ENCODE peak calls at places on chromosomes 5 and 9, in nine cellular contexts. O, N, C, H, M, V, Q, P and S are unnamed samples.

GRCh38 chr9:121770415-121771273 is 119.2 kb downstream of the DAB2IP start:
- DNase-seq in O (peak), N (no peak), C (peak), H (no peak), M (no peak), V (no peak), Q (no peak), P (peak), S (no peak)

GRCh38 chr5:106843812-106844416 is 826.8 kb downstream of the EFNA5 start:
- DNase-seq in O (no peak), N (no peak), C (no peak), H (no peak), M (no peak), V (peak), Q (no peak), P (no peak), S (peak)

GRCh38 chr9:21833090-21833801 is 30.8 kb downstream of the MTAP start:
- DNase-seq in O (no peak), N (no peak), C (no peak), H (no peak), M (no peak), V (no peak), Q (no peak), P (no peak), S (no peak)

GRCh38 chr5:42810905-42811590 is 644 bp downstream of the SELENOP start:
- DNase-seq in O (no peak), N (no peak), C (no peak), H (no peak), M (no peak), V (no peak), Q (no peak), P (no peak), S (no peak)

GRCh38 chr9:93261735-93262523 is 78.0 kb downstream of the WNK2 start:
- DNase-seq in O (no peak), N (no peak), C (no peak), H (no peak), M (no peak), V (peak), Q (peak), P (no peak), S (no peak)

GRCh38 chr5:76303917-76304316 is 99.2 kb upstream of the IQGAP2 start:
- DNase-seq in O (no peak), N (no peak), C (no peak), H (no peak), M (peak), V (peak), Q (no peak), P (no peak), S (peak)

GRCh38 chr5:40017151-40017550 is 592.4 kb upstream of the DAB2 start:
- DNase-seq in O (no peak), N (no peak), C (no peak), H (no peak), M (no peak), V (no peak), Q (no peak), P (no peak), S (no peak)

GRCh38 chr5:78178356-78178755 is 116.1 kb downstream of the AP3B1 start:
- DNase-seq in O (no peak), N (no peak), C (no peak), H (no peak), M (no peak), V (no peak), Q (no peak), P (no peak), S (no peak)

GRCh38 chr9:7320139-7320538 is 479.4 kb downstream of the DMAC1 start:
- DNase-seq in O (peak), N (peak), C (peak), H (no peak), M (no peak), V (peak), Q (no peak), P (peak), S (peak)

GRCh38 chr5:72829707-72830106 is 13.2 kb downstream of the TNPO1 start:
- DNase-seq in O (no peak), N (no peak), C (no peak), H (no peak), M (no peak), V (no peak), Q (no peak), P (no peak), S (no peak)

GRCh38 chr5:175823731-175824525 is 47.5 kb upstream of the CPLX2 start:
- DNase-seq in O (no peak), N (no peak), C (no peak), H (peak), M (no peak), V (no peak), Q (no peak), P (no peak), S (no peak)

GRCh38 chr9:108180511-108180910 is 675.3 kb downstream of the ACTL7B start:
- DNase-seq in O (no peak), N (no peak), C (no peak), H (no peak), M (no peak), V (peak), Q (no peak), P (no peak), S (no peak)

GRCh38 chr5:154334406-154335041 is 111.3 kb upstream of the SAP30L start:
- DNase-seq in O (no peak), N (no peak), C (no peak), H (no peak), M (no peak), V (no peak), Q (no peak), P (no peak), S (no peak)

GRCh38 chr5:103442756-103443155 is 119.8 kb downstream of the NUDT12 start:
- DNase-seq in O (no peak), N (no peak), C (no peak), H (no peak), M (no peak), V (no peak), Q (no peak), P (no peak), S (no peak)

GRCh38 chr5:172389578-172390112 is 64.7 kb downstream of the SH3PXD2B start:
- DNase-seq in O (no peak), N (no peak), C (no peak), H (no peak), M (no peak), V (no peak), Q (no peak), P (no peak), S (no peak)

GRCh38 chr5:170436335-170436734 is 47.2 kb upstream of the KCNMB1 start:
- DNase-seq in O (no peak), N (no peak), C (no peak), H (peak), M (no peak), V (no peak), Q (peak), P (no peak), S (no peak)

GRCh38 chr5:23169660-23170416 is 316.7 kb upstream of the CDH12 start:
- DNase-seq in O (no peak), N (no peak), C (no peak), H (no peak), M (no peak), V (no peak), Q (no peak), P (no peak), S (no peak)

GRCh38 chr5:31921852-31922305 is 252.2 kb downstream of the GOLPH3 start:
- DNase-seq in O (no peak), N (no peak), C (peak), H (no peak), M (no peak), V (no peak), Q (no peak), P (no peak), S (peak)

GRCh38 chr9:124716795-124717194 is 54.3 kb downstream of the NR6A1 start:
- DNase-seq in O (peak), N (no peak), C (peak), H (no peak), M (no peak), V (no peak), Q (no peak), P (peak), S (peak)

GRCh38 chr9:95091971-95092320 is 225.6 kb downstream of the FANCC start:
- DNase-seq in O (peak), N (peak), C (peak), H (no peak), M (no peak), V (peak), Q (no peak), P (no peak), S (peak)

GRCh38 chr9:91682806-91683205 is 259.2 kb upstream of the NFIL3 start:
- DNase-seq in O (peak), N (no peak), C (peak), H (no peak), M (no peak), V (peak), Q (no peak), P (peak), S (peak)

GRCh38 chr5:176441921-176442323 is 6.3 kb upstream of the FAF2 start:
- DNase-seq in O (peak), N (no peak), C (no peak), H (no peak), M (no peak), V (no peak), Q (no peak), P (peak), S (peak)

GRCh38 chr9:34551751-34552605 is 29.2 kb upstream of the ENHO start:
- DNase-seq in O (no peak), N (no peak), C (no peak), H (no peak), M (no peak), V (no peak), Q (no peak), P (no peak), S (no peak)

GRCh38 chr9:125747053-125747764 is at the start of gene PBX3:
- DNase-seq in O (peak), N (peak), C (peak), H (peak), M (peak), V (peak), Q (peak), P (peak), S (peak)

GRCh38 chr9:133210202-133210532 is 1.1 kb upstream of the OBP2B start:
- DNase-seq in O (no peak), N (no peak), C (no peak), H (no peak), M (no peak), V (no peak), Q (peak), P (no peak), S (peak)

GRCh38 chr5:150148408-150148927 is 7.2 kb downstream of the PDGFRB start:
- DNase-seq in O (no peak), N (no peak), C (no peak), H (no peak), M (no peak), V (no peak), Q (no peak), P (peak), S (peak)

GRCh38 chr5:775960-776861 is 8.3 kb downstream of the ZDHHC11B start:
- DNase-seq in O (no peak), N (no peak), C (no peak), H (peak), M (no peak), V (no peak), Q (no peak), P (peak), S (no peak)

GRCh38 chr9:121568541-121569265 is 69.1 kb upstream of the GGTA1 start:
- DNase-seq in O (no peak), N (peak), C (peak), H (no peak), M (no peak), V (no peak), Q (no peak), P (no peak), S (no peak)

GRCh38 chr9:135456436-135457104 is 23.0 kb upstream of the PPP1R26 start:
- DNase-seq in O (no peak), N (no peak), C (no peak), H (no peak), M (no peak), V (no peak), Q (no peak), P (no peak), S (no peak)

GRCh38 chr5:176353533-176353932 is 8.0 kb downstream of the KIAA1191 start:
- DNase-seq in O (no peak), N (no peak), C (no peak), H (no peak), M (no peak), V (no peak), Q (no peak), P (no peak), S (no peak)

GRCh38 chr5:56429110-56429561 is 196.0 kb upstream of the ANKRD55 start:
- DNase-seq in O (no peak), N (no peak), C (no peak), H (no peak), M (no peak), V (no peak), Q (no peak), P (no peak), S (no peak)

GRCh38 chr9:100440071-100440470 is 13.1 kb downstream of the MSANTD3 start:
- DNase-seq in O (peak), N (no peak), C (peak), H (no peak), M (no peak), V (peak), Q (no peak), P (peak), S (no peak)

GRCh38 chr5:92916036-92916435 is 665.0 kb downstream of the NR2F1-AS1 start:
- DNase-seq in O (peak), N (peak), C (peak), H (no peak), M (no peak), V (peak), Q (no peak), P (no peak), S (peak)

GRCh38 chr5:153671653-153672346 is 181.3 kb downstream of the GRIA1 start:
- DNase-seq in O (no peak), N (no peak), C (no peak), H (no peak), M (no peak), V (no peak), Q (no peak), P (no peak), S (no peak)

GRCh38 chr9:128316421-128316820 is 5.8 kb downstream of the TRUB2 start:
- DNase-seq in O (no peak), N (no peak), C (no peak), H (no peak), M (no peak), V (no peak), Q (no peak), P (no peak), S (no peak)

GRCh38 chr5:181235689-181236366 is 7.9 kb downstream of the RACK1 start:
- DNase-seq in O (no peak), N (no peak), C (no peak), H (no peak), M (no peak), V (no peak), Q (no peak), P (no peak), S (no peak)